ENCODE peak calls at places on chromosomes 12 and 14, in five cellular contexts. I, U, G, S and L are unnamed samples.

GRCh38 chr14:103123634-103124500 is 606 bp downstream of the TNFAIP2 start:
- DNase-seq in S (no peak), G (no peak), U (no peak), I (no peak), L (no peak)

GRCh38 chr12:14833336-14833735 is 10.0 kb downstream of the ART4 start:
- DNase-seq in U (no peak), S (no peak), G (no peak), I (no peak), L (no peak)

GRCh38 chr12:103785243-103786031 is 55.6 kb downstream of the NT5DC3 start:
- DNase-seq in U (no peak), I (no peak), G (no peak), S (peak), L (no peak)

GRCh38 chr14:54106802-54107377 is 150.3 kb upstream of the BMP4 start:
- DNase-seq in I (no peak), U (no peak), S (peak), G (no peak), L (no peak)

GRCh38 chr12:93361159-93361919 is 16.4 kb upstream of the NUDT4 start:
- DNase-seq in U (no peak), S (no peak), I (no peak), G (no peak), L (no peak)

GRCh38 chr12:52010152-52010622 is 3.4 kb downstream of the TAMALIN start:
- DNase-seq in G (no peak), I (peak), S (peak), U (peak), L (peak)

GRCh38 chr12:71973687-71974086 is 35.0 kb downstream of the TPH2 start:
- DNase-seq in I (no peak), G (no peak), S (no peak), U (no peak), L (no peak)

GRCh38 chr14:103157969-103158368 is 34.7 kb downstream of the TNFAIP2 start:
- DNase-seq in I (no peak), S (no peak), U (no peak), G (no peak), L (no peak)

GRCh38 chr14:61477845-61478438 is 156.6 kb downstream of the PRKCH start:
- DNase-seq in I (no peak), G (no peak), U (no peak), S (no peak), L (no peak)

GRCh38 chr12:68915055-68915454 is 17.9 kb downstream of the CPM start:
- DNase-seq in G (no peak), I (no peak), U (no peak), S (no peak), L (no peak)

GRCh38 chr14:89921896-89922548 is 32.5 kb downstream of the EFCAB11 start:
- DNase-seq in S (no peak), G (no peak), I (no peak), U (no peak), L (no peak)

GRCh38 chr14:26602902-26603301 is 5.1 kb upstream of the NOVA1 start:
- DNase-seq in U (no peak), G (no peak), S (no peak), I (no peak), L (no peak)

GRCh38 chr12:53424626-53425514 is 1.2 kb downstream of the AMHR2 start:
- DNase-seq in G (no peak), I (no peak), U (no peak), S (no peak), L (no peak)

GRCh38 chr14:27228053-27228452 is 630.2 kb upstream of the NOVA1 start:
- DNase-seq in G (no peak), I (no peak), S (no peak), U (no peak), L (no peak)

GRCh38 chr12:94553130-94553519 is 93.5 kb upstream of the CEP83 start:
- DNase-seq in I (no peak), G (no peak), S (no peak), U (no peak), L (no peak)

GRCh38 chr12:110022980-110023633 is 23.9 kb downstream of the ANKRD13A start:
- DNase-seq in G (no peak), U (no peak), S (no peak), I (no peak), L (no peak)

GRCh38 chr12:23204933-23205778 is 580.2 kb downstream of the ETNK1 start:
- DNase-seq in I (peak), G (peak), S (peak), U (no peak), L (peak)

GRCh38 chr14:64439141-64439540 is 26.2 kb upstream of the AKAP5 start:
- DNase-seq in I (no peak), U (no peak), S (no peak), G (no peak), L (no peak)
- TF ChIP-seq SUZ12 in I (no peak), U (no peak), S (no peak), G (no peak), L (no peak)

GRCh38 chr14:101520621-101521305 is 40.5 kb upstream of the DIO3 start:
- DNase-seq in I (no peak), S (no peak), G (no peak), U (no peak), L (no peak)

GRCh38 chr14:101516401-101516800 is 44.9 kb upstream of the DIO3 start:
- DNase-seq in U (no peak), I (no peak), S (no peak), G (no peak), L (no peak)

GRCh38 chr14:101519090-101519489 is 42.2 kb upstream of the DIO3 start:
- DNase-seq in U (no peak), S (no peak), G (no peak), I (no peak), L (no peak)

GRCh38 chr14:101521306-101521935 is 39.9 kb upstream of the DIO3 start:
- DNase-seq in S (no peak), G (no peak), U (no peak), I (no peak), L (no peak)

DNA sequence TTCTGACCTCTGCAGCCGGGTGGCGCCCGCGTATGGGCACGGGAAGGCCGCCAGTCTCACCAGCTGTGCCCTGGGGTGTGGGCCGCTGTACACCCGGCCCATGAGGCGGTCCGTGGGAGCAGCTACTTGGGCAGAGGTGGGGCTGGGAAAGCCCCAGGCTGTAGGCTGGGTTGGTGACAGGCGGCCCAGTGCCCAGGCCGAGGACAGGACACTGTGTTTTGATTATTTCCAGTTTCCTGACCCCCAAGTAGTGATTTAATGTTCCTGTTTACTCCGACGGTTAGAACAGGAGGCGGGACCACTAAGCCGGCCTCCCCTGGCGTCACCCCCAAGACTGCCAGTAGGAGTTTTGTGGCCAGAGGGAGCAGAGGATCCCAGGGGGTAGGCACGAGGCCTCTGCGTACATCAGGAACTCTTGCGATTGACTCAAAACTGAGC is 42.7 kb upstream of the DIO3 start:
- DNase-seq in S (no peak), I (no peak), U (no peak), G (no peak), L (no peak)
- TF ChIP-seq SUZ12 in S (no peak), I (no peak), U (no peak), G (no peak), L (no peak)

DNA sequence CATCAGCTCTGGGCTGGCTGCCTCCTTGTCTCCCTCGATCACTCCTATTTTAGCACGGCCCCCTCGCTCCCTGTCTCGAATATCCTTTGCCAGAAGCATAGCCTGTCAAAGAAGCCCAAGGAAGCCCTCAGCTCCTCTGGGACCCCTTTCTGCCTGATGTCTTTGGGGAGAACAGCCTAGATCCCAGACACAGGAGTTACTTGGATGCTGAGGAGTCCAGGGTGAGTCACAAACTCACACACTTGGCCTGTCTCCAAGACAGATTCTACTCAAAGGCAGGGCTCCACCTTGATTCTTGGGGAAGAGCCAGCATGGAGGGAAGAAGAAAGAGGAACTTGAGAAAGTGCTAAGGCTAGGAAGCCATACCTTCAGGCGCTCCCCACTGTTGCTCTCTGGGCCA is 8.1 kb downstream of the AVIL start:
- DNase-seq in I (no peak), G (no peak), S (no peak), U (no peak), L (no peak)
- TF ChIP-seq SUZ12 in I (no peak), G (no peak), S (no peak), U (no peak), L (no peak)

DNA sequence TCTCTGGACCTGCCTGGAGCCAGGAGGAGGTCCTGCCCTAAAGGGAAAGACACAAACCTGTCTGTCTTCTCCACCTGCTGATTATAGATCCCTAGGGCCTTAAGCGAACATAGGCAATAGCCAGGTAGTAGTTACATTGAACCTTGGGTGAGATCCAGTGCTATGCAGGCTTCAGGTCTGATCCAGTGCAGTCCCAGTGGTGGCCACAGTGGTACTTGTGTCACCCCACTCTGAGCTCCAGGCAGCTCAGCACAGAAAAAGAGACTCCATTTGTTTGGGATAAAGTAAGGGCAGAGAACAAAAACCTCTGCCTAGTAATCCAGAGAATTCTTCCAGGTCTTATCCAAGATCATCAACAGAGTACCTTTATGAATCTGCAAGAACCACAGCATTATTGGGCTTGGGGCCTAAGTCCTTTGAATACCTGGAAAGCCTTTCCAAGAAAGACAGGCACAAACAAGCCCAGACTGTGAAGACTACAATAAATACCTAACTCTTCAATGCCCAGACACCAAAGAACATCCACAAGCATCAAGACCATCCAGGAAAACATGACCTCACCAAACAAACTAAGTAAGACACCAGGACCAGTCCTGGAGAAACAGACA is 60.4 kb upstream of the KTN1 start:
- DNase-seq in I (no peak), U (no peak), S (no peak), G (no peak), L (no peak)
- TF ChIP-seq SUZ12 in I (no peak), U (no peak), S (no peak), G (no peak), L (no peak)